ENCODE peak calls at places on chromosomes 13 and 19, in six cellular contexts. E is fibroblast of gingiva, J is foreskin fibroblast, T is NCI-H82, U is AG09319, R is SW 1271. V is an unnamed sample.

GRCh38 chr19:35518313-35518712 is 4.9 kb upstream of the DMKN start:
- DNase-seq in J (peak; percentile 97), E (peak; percentile 93), T (no peak), U (peak; percentile 79), R (no peak), V (no peak)

GRCh38 chr19:51274037-51274370 is 23.1 kb downstream of the SIGLECL1 start:
- DNase-seq in R (no peak), J (no peak), U (no peak), E (no peak), T (no peak), V (no peak)

GRCh38 chr19:920051-920857 is 3.1 kb downstream of the KISS1R start:
- DNase-seq in U (no peak), E (no peak), T (peak; percentile 25), R (no peak), J (peak; percentile 59), V (no peak)

GRCh38 chr13:27644302-27644701 is 22.6 kb downstream of the POLR1D start:
- DNase-seq in U (peak; percentile 71), E (peak; percentile 86), J (peak; percentile 84), T (peak; percentile 57), R (no peak), V (no peak)

GRCh38 chr19:33691736-33692135 is 70.0 kb downstream of the CHST8 start:
- DNase-seq in E (no peak), U (no peak), J (no peak), T (no peak), R (no peak), V (peak; percentile 43)

GRCh38 chr19:37941820-37942515 is 35.0 kb downstream of the SIPA1L3 start:
- DNase-seq in E (no peak), T (peak; percentile 52), J (no peak), R (no peak), U (no peak), V (peak; percentile 26)

GRCh38 chr19:32651729-32652140 is 23.2 kb downstream of the ANKRD27 start:
- DNase-seq in T (no peak), U (no peak), R (no peak), E (no peak), J (peak; percentile 45), V (no peak)

GRCh38 chr19:16268676-16269319 is 55.8 kb upstream of the KLF2 start:
- DNase-seq in E (no peak), T (no peak), U (no peak), J (no peak), R (no peak), V (no peak)

GRCh38 chr13:54705738-54706137 is 1677.1 kb downstream of the OLFM4 start:
- DNase-seq in J (no peak), U (no peak), T (no peak), E (no peak), R (no peak), V (no peak)

GRCh38 chr19:51122112-51122981 is 2.4 kb upstream of the SIGLEC9 start:
- DNase-seq in U (no peak), T (no peak), E (no peak), J (no peak), R (no peak), V (no peak)

GRCh38 chr13:48505597-48506091 is 27.2 kb downstream of the RCBTB2 start:
- DNase-seq in R (no peak), U (peak; percentile 75), E (peak; percentile 60), J (peak; percentile 50), T (no peak), V (no peak)

GRCh38 chr19:27774827-27775226 is 1438.1 kb downstream of the UQCRFS1 start:
- DNase-seq in E (no peak), T (peak; percentile 25), R (no peak), J (no peak), U (no peak), V (no peak)

GRCh38 chr13:97274782-97275252 is 52.7 kb downstream of the MBNL2 start:
- DNase-seq in R (no peak), E (peak; percentile 68), T (no peak), J (peak; percentile 75), U (no peak), V (no peak)

GRCh38 chr19:13428352-13428751 is 77.9 kb downstream of the CACNA1A start:
- DNase-seq in U (no peak), J (peak; percentile 54), E (no peak), T (peak; percentile 51), R (no peak), V (no peak)

GRCh38 chr13:64753606-64754005 is 2476.5 kb downstream of the PCDH9 start:
- DNase-seq in J (peak; percentile 50), R (no peak), T (no peak), E (no peak), U (no peak), V (no peak)

GRCh38 chr19:23996549-23996948 is 81.9 kb downstream of the ZNF726 start:
- DNase-seq in E (no peak), J (peak; percentile 12), U (no peak), T (peak; percentile 74), R (no peak), V (no peak)

GRCh38 chr19:2446390-2446789 is 10.4 kb downstream of the LMNB2 start:
- DNase-seq in J (no peak), T (peak; percentile 64), E (no peak), R (no peak), U (no peak), V (no peak)

GRCh38 chr19:6260912-6261636 is 18.7 kb downstream of the MLLT1 start:
- DNase-seq in R (no peak), E (no peak), J (peak; percentile 55), U (no peak), T (peak; percentile 44), V (no peak)

GRCh38 chr13:25064396-25064795 is 31.5 kb upstream of the PABPC3 start:
- DNase-seq in U (no peak), T (no peak), R (no peak), E (no peak), J (no peak), V (no peak)

GRCh38 chr13:42114278-42114677 is 65.8 kb downstream of the DGKH start:
- DNase-seq in J (no peak), T (no peak), E (no peak), R (no peak), U (no peak), V (no peak)

GRCh38 chr13:32666990-32667571 is 80.8 kb downstream of the PDS5B start:
- DNase-seq in E (no peak), U (no peak), J (no peak), T (no peak), R (no peak), V (no peak)

GRCh38 chr19:39974377-39975155 is 3.6 kb downstream of the PSMC4 start:
- DNase-seq in R (no peak), U (no peak), T (no peak), E (no peak), J (peak; percentile 73), V (no peak)

GRCh38 chr19:13315495-13315894 is 165.3 kb downstream of the IER2 start:
- DNase-seq in E (no peak), R (no peak), U (no peak), T (no peak), J (no peak), V (no peak)

GRCh38 chr13:20274466-20274865 is 42.3 kb upstream of the GJB6 start:
- DNase-seq in R (no peak), J (no peak), E (no peak), T (no peak), U (no peak), V (no peak)

GRCh38 chr19:50381881-50382729 is 2.0 kb upstream of the POLD1 start:
- DNase-seq in E (no peak), U (no peak), J (no peak), T (no peak), R (no peak), V (no peak)

GRCh38 chr19:43984687-43985000 is 656 bp downstream of the ZNF155 start:
- DNase-seq in R (no peak), J (no peak), E (no peak), U (no peak), T (peak; percentile 50), V (no peak)

GRCh38 chr19:10719466-10719961 is 1.6 kb downstream of the DNM2 start:
- DNase-seq in J (peak; percentile 28), E (no peak), U (no peak), T (no peak), R (no peak), V (no peak)

V was measured in mesenteric fat pad.